ENCODE peak calls at places on chromosomes 12 and 14, in four cellular contexts. Z is SK-N-SH, I is HL-60, O is H1. B is an unnamed sample.

GRCh38 chr12:111434680-111435338 is 29.1 kb downstream of the SH2B3 start:
- DNase-seq in Z (no peak), O (no peak), I (no peak), B (no peak)

GRCh38 chr12:68622250-68622649 is 11.6 kb downstream of the RAP1B start:
- DNase-seq in Z (no peak), O (no peak), I (no peak), B (no peak)

GRCh38 chr14:52850520-52850919 is 59.1 kb upstream of the GNPNAT1 start:
- DNase-seq in Z (no peak), O (no peak), I (no peak), B (no peak)

GRCh38 chr12:3931206-3931605 is 58.0 kb upstream of the PARP11 start:
- DNase-seq in O (no peak), I (no peak), Z (no peak), B (no peak)

GRCh38 chr12:95096852-95097251 is 23.4 kb upstream of the NR2C1 start:
- DNase-seq in Z (no peak), I (no peak), O (no peak), B (no peak)

GRCh38 chr14:34501004-34501580 is 38.4 kb downstream of the EAPP start:
- DNase-seq in I (no peak), O (no peak), Z (no peak), B (no peak)

GRCh38 chr12:51186465-51186864 is 13.5 kb upstream of the TFCP2 start:
- DNase-seq in Z (peak), I (no peak), O (no peak), B (no peak)

GRCh38 chr12:104620761-104621531 is 164.2 kb downstream of the CHST11 start:
- DNase-seq in Z (peak), I (no peak), O (no peak), B (no peak)

GRCh38 chr12:42871831-42872230 is 282.3 kb upstream of the PRICKLE1 start:
- DNase-seq in Z (no peak), O (no peak), I (no peak), B (no peak)

GRCh38 chr12:42873401-42873800 is 283.9 kb upstream of the PRICKLE1 start:
- DNase-seq in I (no peak), Z (no peak), O (no peak), B (no peak)

GRCh38 chr12:42865282-42865681 is 275.7 kb upstream of the PRICKLE1 start:
- DNase-seq in Z (no peak), O (no peak), I (no peak), B (no peak)

DNA sequence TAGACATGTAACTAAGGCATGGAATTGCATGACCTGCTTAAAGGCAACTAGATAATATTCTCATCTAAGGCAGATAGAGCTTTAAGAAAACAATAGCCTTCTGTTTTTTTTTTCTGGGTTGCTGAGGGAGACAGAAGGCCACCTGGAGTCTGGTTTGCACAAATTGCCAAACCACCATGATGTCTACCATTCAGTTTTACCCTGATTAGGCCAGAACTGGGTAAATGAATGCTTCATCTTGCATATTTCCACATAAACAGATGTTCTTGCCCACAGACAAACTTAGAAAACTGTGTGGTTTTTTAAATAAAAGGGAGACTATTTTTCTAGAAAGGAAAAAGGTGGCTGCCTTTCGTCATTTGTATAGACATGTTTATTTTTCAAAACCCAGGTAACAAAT is 278.7 kb upstream of the PRICKLE1 start:
- DNase-seq in Z (no peak), I (no peak), O (no peak), B (no peak)
- TF ChIP-seq GABPA in Z (no peak), I (no peak), O (no peak), B (no peak)

DNA sequence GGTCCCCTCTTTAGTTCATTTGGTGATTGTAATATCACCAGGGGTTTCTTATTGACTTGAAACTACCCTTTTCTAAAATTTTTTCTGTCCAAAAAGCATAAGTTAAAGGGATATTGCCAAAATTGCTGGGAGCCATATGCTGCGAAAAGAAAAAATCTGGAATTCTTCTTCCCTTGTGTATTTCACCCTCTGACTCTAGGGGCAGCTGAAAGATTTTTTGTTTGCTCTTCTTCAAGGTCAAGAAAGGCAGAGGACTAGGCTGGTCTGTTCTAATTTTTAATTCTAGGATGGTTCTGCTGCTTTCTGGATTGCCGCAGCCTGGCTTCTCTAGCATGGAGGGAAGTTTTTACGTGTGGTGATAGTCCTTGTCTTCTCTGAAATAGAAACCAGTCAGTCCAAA is 61.6 kb downstream of the FBXL14 start:
- DNase-seq in I (no peak), O (no peak), Z (no peak), B (no peak)
- TF ChIP-seq CTCF in I (no peak), O (no peak), Z (peak), B (no peak)

DNA sequence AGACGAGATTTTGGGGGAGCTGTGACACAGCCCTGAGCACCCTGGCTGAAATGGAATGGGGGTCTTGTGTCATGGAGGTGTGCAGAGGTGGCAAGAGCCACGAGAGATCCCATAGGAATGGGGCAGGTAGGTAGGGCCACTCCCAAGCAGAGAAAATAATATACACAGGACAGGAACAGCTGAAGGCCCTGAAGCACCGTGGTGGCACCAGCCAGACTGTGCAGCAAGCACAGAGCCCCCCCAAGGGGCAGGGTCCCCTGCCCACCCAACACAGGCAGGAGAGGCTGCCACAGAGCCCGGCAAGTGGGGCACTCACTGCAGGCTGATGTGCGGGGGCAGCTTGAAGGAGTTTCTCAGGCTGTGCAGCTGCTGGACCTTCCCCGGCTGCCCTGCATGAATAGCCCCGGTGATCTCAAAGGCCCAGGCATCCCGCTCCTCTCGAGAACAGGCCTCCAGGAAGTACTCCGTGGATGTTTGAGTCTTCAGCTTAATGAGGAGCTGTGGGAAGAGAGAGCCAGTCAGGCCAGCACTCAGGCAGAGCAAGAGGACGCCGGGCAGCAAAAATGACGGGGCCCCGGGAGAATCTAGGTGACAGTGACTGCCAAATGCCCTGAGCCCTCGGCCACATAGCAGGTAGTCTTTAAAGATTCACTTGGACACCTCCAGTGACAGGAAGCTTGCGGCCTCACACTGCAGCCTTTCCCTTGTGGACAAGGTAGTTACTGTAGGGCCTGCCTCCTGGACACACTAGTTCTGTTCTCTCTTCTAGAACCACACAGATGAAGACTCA is 16.7 kb downstream of the PLEK2 start:
- DNase-seq in Z (no peak), I (no peak), O (no peak), B (no peak)
- TF ChIP-seq GABPA in Z (no peak), I (no peak), O (no peak), B (no peak)

GRCh38 chr12:113049976-113050742 is 6.4 kb upstream of the DTX1 start:
- DNase-seq in O (no peak), I (peak), Z (peak), B (no peak)
- TF ChIP-seq CTCF in O (peak), I (peak), Z (peak), B (peak)

GRCh38 chr12:91496337-91496736 is 313.7 kb upstream of the DCN start:
- DNase-seq in I (no peak), Z (no peak), O (no peak), B (no peak)
- TF ChIP-seq GABPA in I (no peak), Z (no peak), O (no peak), B (no peak)

DNA sequence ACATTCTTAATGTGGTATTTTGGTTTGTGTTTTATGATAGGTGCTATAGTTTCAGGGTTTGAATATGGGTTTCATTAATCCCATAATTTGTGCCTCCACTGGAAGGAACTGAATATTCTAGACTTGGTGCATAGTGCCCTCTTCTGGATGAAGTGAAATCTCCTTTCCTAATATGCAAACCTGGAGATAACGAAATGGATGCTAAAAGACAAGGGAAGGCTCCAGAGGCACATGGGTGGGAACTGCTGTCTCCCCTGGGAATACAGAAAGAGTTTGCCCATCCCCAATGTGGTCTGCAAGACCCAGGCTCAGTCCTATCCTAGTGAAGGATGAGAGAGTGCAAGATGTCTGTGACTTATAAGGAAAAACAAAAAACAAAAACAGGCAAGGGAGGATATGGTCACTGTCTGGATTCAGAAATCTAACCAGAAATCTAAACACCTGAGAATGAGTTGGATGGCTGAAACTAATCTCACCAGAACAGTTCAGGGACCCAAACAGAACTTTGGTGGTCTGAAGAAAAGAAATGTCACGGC is 142.3 kb upstream of the TMPO start:
- DNase-seq in Z (peak), I (no peak), O (no peak), B (peak)
- TF ChIP-seq CTCF in Z (peak), I (peak), O (peak), B (peak)